ENCODE peak calls at places on chromosomes 4 and X, in six cellular contexts. One of them, this sample, is unnamed. For H3K4me1, the result is how much of the 10 kb centered on the place peaks cover.

GRCh38 chr4:2829933-2830451 is 13.7 kb upstream of the ADD1 start:
- DNase-seq in colonic mucosa: no peak
- DNase-seq in DND-41: no peak
- DNase-seq in A549: no peak
- DNase-seq in heart left ventricle: peak
- DNase-seq in Caco-2: no peak
- DNase-seq in this sample: no peak

GRCh38 chr4:135538698-135539097 is 1337.1 kb upstream of the PABPC4L start:
- DNase-seq in colonic mucosa: no peak
- DNase-seq in DND-41: no peak
- DNase-seq in A549: no peak
- DNase-seq in heart left ventricle: no peak
- DNase-seq in Caco-2: no peak
- DNase-seq in this sample: no peak

GRCh38 chrX:14032383-14032782 is 2.7 kb upstream of the GEMIN8 start:
- DNase-seq in colonic mucosa: peak
- DNase-seq in DND-41: peak
- DNase-seq in A549: peak
- DNase-seq in heart left ventricle: peak
- DNase-seq in Caco-2: peak
- DNase-seq in this sample: peak

GRCh38 chr4:140719693-140720092 is 36.5 kb downstream of the TBC1D9 start:
- DNase-seq in colonic mucosa: no peak
- DNase-seq in DND-41: no peak
- DNase-seq in A549: no peak
- DNase-seq in heart left ventricle: no peak
- DNase-seq in Caco-2: no peak
- DNase-seq in this sample: no peak

GRCh38 chr4:24700118-24700517 is 95.3 kb upstream of the SOD3 start:
- DNase-seq in colonic mucosa: no peak
- DNase-seq in DND-41: no peak
- DNase-seq in A549: no peak
- DNase-seq in heart left ventricle: no peak
- DNase-seq in Caco-2: no peak
- DNase-seq in this sample: no peak

GRCh38 chr4:145521282-145521681 is 39.6 kb downstream of the SMAD1 start:
- DNase-seq in colonic mucosa: no peak
- DNase-seq in DND-41: no peak
- DNase-seq in A549: no peak
- DNase-seq in heart left ventricle: no peak
- DNase-seq in Caco-2: no peak
- DNase-seq in this sample: no peak

GRCh38 chrX:46791927-46792825 is 33.3 kb upstream of the SLC9A7 start:
- DNase-seq in colonic mucosa: no peak
- DNase-seq in DND-41: no peak
- DNase-seq in A549: peak
- DNase-seq in heart left ventricle: no peak
- DNase-seq in Caco-2: peak
- DNase-seq in this sample: no peak

GRCh38 chr4:89152972-89153371 is 41.6 kb downstream of the TIGD2 start:
- DNase-seq in colonic mucosa: no peak
- DNase-seq in DND-41: no peak
- DNase-seq in A549: no peak
- DNase-seq in heart left ventricle: no peak
- DNase-seq in Caco-2: no peak
- DNase-seq in this sample: no peak

GRCh38 chr4:152415980-152416379 is 119.9 kb downstream of the FBXW7 start:
- DNase-seq in colonic mucosa: no peak
- DNase-seq in DND-41: no peak
- DNase-seq in A549: no peak
- DNase-seq in heart left ventricle: no peak
- DNase-seq in Caco-2: no peak
- DNase-seq in this sample: no peak

GRCh38 chr4:17814140-17814539 is 3.4 kb downstream of the NCAPG start:
- DNase-seq in colonic mucosa: no peak
- DNase-seq in DND-41: no peak
- DNase-seq in A549: no peak
- DNase-seq in heart left ventricle: no peak
- DNase-seq in Caco-2: no peak
- DNase-seq in this sample: no peak

GRCh38 chr4:110518889-110519490 is 43.0 kb downstream of the ENPEP start:
- DNase-seq in colonic mucosa: peak
- DNase-seq in DND-41: peak
- DNase-seq in A549: peak
- DNase-seq in heart left ventricle: no peak
- DNase-seq in Caco-2: no peak
- DNase-seq in this sample: no peak

GRCh38 chr4:2284934-2285664 is 23.2 kb upstream of the MXD4 start:
- DNase-seq in colonic mucosa: no peak
- DNase-seq in DND-41: peak
- DNase-seq in A549: no peak
- DNase-seq in heart left ventricle: no peak
- DNase-seq in Caco-2: no peak
- DNase-seq in this sample: no peak

GRCh38 chr4:1416051-1416947 is 10.1 kb upstream of the NKX1-1 start:
- DNase-seq in colonic mucosa: no peak
- DNase-seq in DND-41: no peak
- DNase-seq in A549: no peak
- DNase-seq in heart left ventricle: no peak
- DNase-seq in Caco-2: no peak
- DNase-seq in this sample: no peak

GRCh38 chr4:13612569-13612968 is 15.0 kb downstream of the BOD1L1 start:
- DNase-seq in colonic mucosa: no peak
- DNase-seq in DND-41: no peak
- DNase-seq in A549: no peak
- DNase-seq in heart left ventricle: no peak
- DNase-seq in Caco-2: no peak
- DNase-seq in this sample: no peak

GRCh38 chrX:25001808-25002657 is 13.7 kb downstream of the ARX start:
- DNase-seq in colonic mucosa: no peak
- DNase-seq in DND-41: no peak
- DNase-seq in A549: no peak
- DNase-seq in heart left ventricle: no peak
- DNase-seq in Caco-2: no peak
- DNase-seq in this sample: peak

GRCh38 chr4:176435891-176436499 is 116.2 kb downstream of the SPCS3 start:
- DNase-seq in colonic mucosa: no peak
- DNase-seq in DND-41: no peak
- DNase-seq in A549: no peak
- DNase-seq in heart left ventricle: no peak
- DNase-seq in Caco-2: no peak
- DNase-seq in this sample: no peak

GRCh38 chr4:10260777-10261176 is 144.2 kb upstream of the WDR1 start:
- DNase-seq in colonic mucosa: no peak
- DNase-seq in DND-41: no peak
- DNase-seq in A549: no peak
- DNase-seq in heart left ventricle: no peak
- DNase-seq in Caco-2: no peak
- DNase-seq in this sample: no peak

GRCh38 chr4:68499021-68499420 is 51.8 kb downstream of the TMPRSS11E start:
- DNase-seq in colonic mucosa: no peak
- DNase-seq in DND-41: no peak
- DNase-seq in A549: no peak
- DNase-seq in heart left ventricle: no peak
- DNase-seq in Caco-2: no peak
- DNase-seq in this sample: no peak

GRCh38 chr4:73019462-73020047 is 50.0 kb downstream of the COX18 start:
- DNase-seq in colonic mucosa: no peak
- DNase-seq in DND-41: peak
- DNase-seq in A549: peak
- DNase-seq in heart left ventricle: no peak
- DNase-seq in Caco-2: no peak
- DNase-seq in this sample: no peak

GRCh38 chrX:31128849-31129248 is 57.0 kb upstream of the FTHL17 start:
- DNase-seq in colonic mucosa: no peak
- DNase-seq in DND-41: no peak
- DNase-seq in A549: no peak
- DNase-seq in heart left ventricle: no peak
- DNase-seq in Caco-2: no peak
- DNase-seq in this sample: no peak

GRCh38 chr4:38948551-38948950 is 80.9 kb downstream of the FAM114A1 start:
- DNase-seq in colonic mucosa: no peak
- DNase-seq in DND-41: no peak
- DNase-seq in A549: peak
- DNase-seq in heart left ventricle: peak
- DNase-seq in Caco-2: no peak
- DNase-seq in this sample: peak

GRCh38 chr4:2714918-2715317 is 41.2 kb downstream of the TNIP2 start:
- DNase-seq in colonic mucosa: no peak
- DNase-seq in DND-41: no peak
- DNase-seq in A549: no peak
- DNase-seq in heart left ventricle: no peak
- DNase-seq in Caco-2: no peak
- DNase-seq in this sample: peak

GRCh38 chrX:109773374-109773773 is 40.3 kb upstream of the ACSL4 start:
- DNase-seq in colonic mucosa: no peak
- DNase-seq in DND-41: no peak
- DNase-seq in A549: no peak
- DNase-seq in heart left ventricle: no peak
- DNase-seq in Caco-2: no peak
- DNase-seq in this sample: no peak

GRCh38 chr4:162410854-162411253 is 247.1 kb upstream of the FSTL5 start:
- DNase-seq in colonic mucosa: no peak
- DNase-seq in DND-41: no peak
- DNase-seq in A549: no peak
- DNase-seq in heart left ventricle: no peak
- DNase-seq in Caco-2: no peak
- DNase-seq in this sample: no peak

GRCh38 chr4:128387600-128388351 is 100.2 kb upstream of the PGRMC2 start:
- DNase-seq in colonic mucosa: no peak
- DNase-seq in DND-41: no peak
- DNase-seq in A549: no peak
- DNase-seq in heart left ventricle: no peak
- DNase-seq in Caco-2: no peak
- DNase-seq in this sample: no peak

GRCh38 chr4:48832571-48832970 is 1.7 kb downstream of the OCIAD1 start:
- DNase-seq in colonic mucosa: no peak
- DNase-seq in DND-41: no peak
- DNase-seq in A549: no peak
- DNase-seq in heart left ventricle: no peak
- DNase-seq in Caco-2: no peak
- DNase-seq in this sample: no peak

GRCh38 chr4:15344041-15344440 is 83.8 kb upstream of the C1QTNF7 start:
- DNase-seq in colonic mucosa: no peak
- DNase-seq in DND-41: no peak
- DNase-seq in A549: no peak
- DNase-seq in heart left ventricle: no peak
- DNase-seq in Caco-2: no peak
- DNase-seq in this sample: no peak

GRCh38 chr4:2923678-2924173 is 39.5 kb downstream of the NOP14 start:
- DNase-seq in colonic mucosa: no peak
- DNase-seq in DND-41: no peak
- DNase-seq in A549: no peak
- DNase-seq in heart left ventricle: no peak
- DNase-seq in Caco-2: no peak
- DNase-seq in this sample: no peak

GRCh38 chr4:6668391-6668790 is 25.3 kb upstream of the S100P start:
- DNase-seq in colonic mucosa: no peak
- DNase-seq in DND-41: no peak
- DNase-seq in A549: no peak
- DNase-seq in heart left ventricle: no peak
- DNase-seq in Caco-2: no peak
- DNase-seq in this sample: no peak

GRCh38 chr4:115119804-115120352 is 6.5 kb upstream of the NDST4 start:
- DNase-seq in colonic mucosa: no peak
- DNase-seq in DND-41: no peak
- DNase-seq in A549: no peak
- DNase-seq in heart left ventricle: no peak
- DNase-seq in Caco-2: no peak
- DNase-seq in this sample: no peak

GRCh38 chr4:138090145-138090917 is 151.8 kb downstream of the SLC7A11 start:
- DNase-seq in colonic mucosa: peak
- DNase-seq in DND-41: peak
- DNase-seq in A549: peak
- DNase-seq in heart left ventricle: no peak
- DNase-seq in Caco-2: peak
- DNase-seq in this sample: peak

GRCh38 chrX:69065451-69065850 is 99.8 kb downstream of the PJA1 start:
- DNase-seq in colonic mucosa: no peak
- DNase-seq in DND-41: no peak
- DNase-seq in A549: peak
- DNase-seq in heart left ventricle: no peak
- DNase-seq in Caco-2: no peak
- DNase-seq in this sample: no peak

GRCh38 chrX:17414839-17415238 is 39.8 kb downstream of the NHS start:
- DNase-seq in colonic mucosa: peak
- DNase-seq in DND-41: no peak
- DNase-seq in A549: no peak
- DNase-seq in heart left ventricle: peak
- DNase-seq in Caco-2: no peak
- DNase-seq in this sample: no peak
- H3K4me1 ChIP-seq in colonic mucosa: under half
- H3K4me1 ChIP-seq in DND-41: under half
- H3K4me1 ChIP-seq in A549: half or more
- H3K4me1 ChIP-seq in heart left ventricle: under half
- H3K4me1 ChIP-seq in Caco-2: under half
- H3K4me1 ChIP-seq in this sample: under half

GRCh38 chr4:158578476-158578875 is 56.8 kb downstream of the RXFP1 start:
- DNase-seq in colonic mucosa: no peak
- DNase-seq in DND-41: no peak
- DNase-seq in A549: peak
- DNase-seq in heart left ventricle: no peak
- DNase-seq in Caco-2: no peak
- DNase-seq in this sample: no peak
- TF ChIP-seq CTCF in colonic mucosa: no peak
- TF ChIP-seq CTCF in DND-41: peak
- TF ChIP-seq CTCF in A549: peak
- TF ChIP-seq CTCF in heart left ventricle: no peak
- TF ChIP-seq CTCF in Caco-2: no peak
- TF ChIP-seq CTCF in this sample: no peak

DNA sequence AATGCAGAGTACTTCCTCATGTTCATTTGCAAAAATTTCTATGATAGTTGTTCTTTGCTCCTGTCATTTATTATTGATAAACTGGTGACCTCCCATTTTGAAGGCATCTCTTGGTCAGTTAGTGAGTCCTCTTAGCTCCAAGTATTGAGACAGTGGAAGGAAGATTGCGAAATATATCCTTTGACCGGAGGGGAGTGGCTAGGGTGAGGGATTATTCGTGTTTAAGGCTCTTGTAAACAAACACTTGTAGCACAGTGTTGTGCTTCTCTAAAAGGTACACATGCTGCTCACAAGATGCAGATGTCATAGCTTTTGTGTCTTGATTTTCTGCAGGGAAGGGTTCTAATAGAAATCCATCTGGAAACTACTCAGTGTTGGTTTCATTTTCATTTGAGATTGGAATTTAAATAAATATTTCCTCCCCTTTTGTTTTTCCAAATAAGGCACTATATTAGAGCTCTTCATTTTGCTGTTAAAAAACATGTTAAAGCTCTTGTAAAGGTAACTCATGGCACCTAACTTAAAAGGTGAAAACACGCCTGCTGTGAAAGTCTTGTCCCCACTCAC is 21.8 kb downstream of the TXLNG start:
- DNase-seq in colonic mucosa: peak
- DNase-seq in DND-41: no peak
- DNase-seq in A549: peak
- DNase-seq in heart left ventricle: no peak
- DNase-seq in Caco-2: no peak
- DNase-seq in this sample: no peak
- H3K4me3 ChIP-seq in colonic mucosa: no peak
- H3K4me3 ChIP-seq in DND-41: no peak
- H3K4me3 ChIP-seq in A549: peak
- H3K4me3 ChIP-seq in heart left ventricle: peak
- H3K4me3 ChIP-seq in Caco-2: peak
- H3K4me3 ChIP-seq in this sample: peak

GRCh38 chr4:185304944-185305690 is 90.6 kb downstream of the LRP2BP start:
- DNase-seq in colonic mucosa: no peak
- DNase-seq in DND-41: peak
- DNase-seq in A549: peak
- DNase-seq in heart left ventricle: no peak
- DNase-seq in Caco-2: peak
- DNase-seq in this sample: no peak
- H3K4me1 ChIP-seq in colonic mucosa: under half
- H3K4me1 ChIP-seq in DND-41: under half
- H3K4me1 ChIP-seq in A549: under half
- H3K4me1 ChIP-seq in heart left ventricle: under half
- H3K4me1 ChIP-seq in Caco-2: under half
- H3K4me1 ChIP-seq in this sample: under half